ENCODE peak calls at places on chromosomes 2 and 18, in eight cellular contexts. S, H, W, Q, J, L, E and K are unnamed samples.

GRCh38 chr18:60446821-60447220 is 74.2 kb upstream of the MC4R start:
- DNase-seq in E (peak; percentile 33), Q (no peak), L (no peak), W (no peak), J (no peak), S (no peak), H (no peak), K (no peak)

GRCh38 chr2:98175811-98176210 is 88.8 kb downstream of the VWA3B start:
- DNase-seq in Q (peak; percentile 20), E (no peak), S (no peak), W (no peak), L (no peak), H (no peak), J (no peak), K (no peak)

GRCh38 chr18:59238385-59238784 is 18.4 kb downstream of the GRP start:
- DNase-seq in H (no peak), J (no peak), W (peak; percentile 37), E (no peak), Q (no peak), L (no peak), S (no peak), K (no peak)

GRCh38 chr2:226121339-226121738 is 678.3 kb downstream of the IRS1 start:
- DNase-seq in E (no peak), H (no peak), S (no peak), J (no peak), W (no peak), L (no peak), Q (no peak), K (no peak)

GRCh38 chr2:230904856-230905447 is 20.1 kb downstream of the GPR55 start:
- DNase-seq in J (no peak), E (no peak), S (no peak), H (no peak), L (peak; percentile 3), Q (no peak), W (no peak), K (no peak)

GRCh38 chr2:53826587-53827397 is 33.0 kb downstream of the GPR75 start:
- DNase-seq in J (no peak), W (no peak), H (peak; percentile 62), Q (peak; percentile 22), L (no peak), E (no peak), S (no peak), K (no peak)

GRCh38 chr2:5975406-5975805 is 283.2 kb downstream of the SOX11 start:
- DNase-seq in E (no peak), S (no peak), J (no peak), L (no peak), H (no peak), Q (no peak), W (no peak), K (no peak)

GRCh38 chr18:22185298-22185697 is 15.9 kb downstream of the GATA6 start:
- DNase-seq in W (no peak), E (no peak), Q (no peak), J (no peak), L (peak; percentile 27), S (no peak), H (no peak), K (peak; percentile 52)

GRCh38 chr2:191635333-191636234 is 42.4 kb upstream of the NABP1 start:
- DNase-seq in Q (no peak), W (peak; percentile 73), E (peak; percentile 95), J (no peak), H (no peak), L (no peak), S (no peak), K (no peak)

GRCh38 chr2:170744248-170745002 is 25.8 kb upstream of the ERICH2 start:
- DNase-seq in L (no peak), H (no peak), J (peak; percentile 44), S (no peak), Q (no peak), W (no peak), E (no peak), K (no peak)

GRCh38 chr2:20536619-20537422 is 89.9 kb downstream of the RHOB start:
- DNase-seq in L (no peak), S (no peak), Q (peak; percentile 87), H (peak; percentile 77), J (no peak), W (no peak), E (no peak), K (no peak)

GRCh38 chr2:15939854-15940660 is at the start of gene MYCN:
- DNase-seq in W (no peak), E (no peak), J (peak; percentile 40), H (peak; percentile 34), S (no peak), Q (peak; percentile 9), L (peak; percentile 52), K (peak; percentile 43)
- H3K4me3 ChIP-seq in W (no peak within 1 kb of the TSS), E (no peak within 1 kb of the TSS), J (peak within 1 kb of the TSS; percentile 44), H (peak within 1 kb of the TSS; percentile 43), S (peak within 1 kb of the TSS; percentile 0), Q (peak within 1 kb of the TSS; percentile 35), L (peak within 1 kb of the TSS; percentile 44), K (peak within 1 kb of the TSS; percentile 73)

DNA sequence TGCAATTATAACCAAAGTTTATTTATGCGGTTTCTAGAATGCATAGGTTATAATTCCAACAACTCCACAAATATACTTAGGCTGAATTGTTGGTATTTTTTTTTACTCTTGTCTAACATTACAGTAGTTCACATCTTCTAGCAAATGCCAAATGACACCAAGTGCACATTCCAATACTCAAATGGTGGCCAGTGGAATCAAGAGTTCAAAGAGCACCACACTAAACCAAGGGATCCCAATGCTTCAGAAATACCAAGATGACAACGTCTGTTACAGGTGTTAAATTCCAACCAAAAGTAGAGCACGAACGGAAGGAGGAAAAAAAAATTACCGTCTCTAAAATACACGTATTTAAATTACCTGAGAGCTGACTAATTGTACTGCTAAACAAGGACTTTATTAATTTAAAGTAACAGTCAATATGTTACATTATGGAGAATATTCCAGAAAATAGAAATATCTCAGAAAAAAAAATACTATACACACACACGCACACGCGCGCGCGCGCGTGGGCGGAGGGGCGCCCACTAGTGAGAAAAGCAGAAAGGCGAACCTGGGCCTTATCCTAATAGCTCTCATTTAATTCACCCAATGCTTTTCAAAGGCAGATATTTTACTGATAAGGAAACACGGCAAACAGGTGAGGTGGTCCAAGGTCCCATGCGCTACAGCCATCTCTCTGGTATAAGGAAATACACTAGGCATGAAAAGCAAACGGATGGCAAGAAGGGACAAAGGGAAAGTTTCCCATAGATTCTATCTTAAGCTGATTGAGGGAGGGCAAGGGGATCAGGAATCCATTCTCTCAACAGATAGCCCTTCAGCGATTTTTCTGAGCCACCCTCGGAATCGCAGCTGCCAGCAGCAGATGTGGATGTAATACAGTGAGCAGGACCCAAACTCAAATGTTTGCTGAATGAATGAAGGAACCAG is 136.5 kb downstream of the TMEM247 start:
- DNase-seq in J (no peak), Q (no peak), W (no peak), L (no peak), S (peak; percentile 11), E (peak; percentile 4), H (no peak), K (no peak)
- TF ChIP-seq CTCF in J (no peak), Q (no peak), W (peak; percentile 38), L (no peak), S (no peak), E (peak; percentile 31), H (no peak), K (peak; percentile 31)

GRCh38 chr2:181953773-181954537 is 31.7 kb upstream of the PPP1R1C start:
- DNase-seq in S (peak; percentile 68), J (peak; percentile 54), H (peak; percentile 24), Q (peak; percentile 61), E (peak; percentile 66), L (peak; percentile 16), W (no peak), K (peak; percentile 25)

GRCh38 chr2:181957668-181958067 is 28.0 kb upstream of the PPP1R1C start:
- DNase-seq in W (no peak), H (no peak), L (no peak), Q (no peak), J (no peak), S (no peak), E (peak; percentile 71), K (no peak)

GRCh38 chr2:181952413-181953226 is 33.0 kb upstream of the PPP1R1C start:
- DNase-seq in W (no peak), J (no peak), Q (no peak), S (no peak), H (no peak), L (no peak), E (no peak), K (no peak)

GRCh38 chr2:181955010-181955409 is 30.6 kb upstream of the PPP1R1C start:
- DNase-seq in L (no peak), J (no peak), S (no peak), E (peak; percentile 77), Q (no peak), H (no peak), W (no peak), K (no peak)

GRCh38 chr2:181954538-181954883 is 31.1 kb upstream of the PPP1R1C start:
- DNase-seq in E (no peak), Q (no peak), H (no peak), S (no peak), W (no peak), J (no peak), L (no peak), K (no peak)
- H3K4me3 ChIP-seq in E (no peak overlapping the region), Q (no peak overlapping the region), H (no peak overlapping the region), S (no peak overlapping the region), W (no peak overlapping the region), J (no peak overlapping the region), L (no peak overlapping the region), K (peak overlapping the region; percentile 48)

GRCh38 chr2:41934323-41935003 is 113.4 kb upstream of the PKDCC start:
- DNase-seq in L (peak; percentile 55), E (peak; percentile 87), Q (no peak), H (no peak), S (no peak), W (no peak), J (peak; percentile 41), K (peak; percentile 48)

GRCh38 chr2:41933035-41933429 is 114.8 kb upstream of the PKDCC start:
- DNase-seq in E (peak; percentile 61), Q (no peak), L (no peak), J (no peak), S (no peak), W (no peak), H (no peak), K (no peak)

GRCh38 chr2:41930807-41931566 is 116.8 kb upstream of the PKDCC start:
- DNase-seq in E (peak; percentile 67), J (peak; percentile 55), H (no peak), S (no peak), L (no peak), Q (no peak), W (peak; percentile 15), K (no peak)

GRCh38 chr2:41933585-41934322 is 114.1 kb upstream of the PKDCC start:
- DNase-seq in Q (no peak), L (peak; percentile 71), J (peak; percentile 69), E (peak; percentile 96), W (peak; percentile 48), S (no peak), H (no peak), K (no peak)

DNA sequence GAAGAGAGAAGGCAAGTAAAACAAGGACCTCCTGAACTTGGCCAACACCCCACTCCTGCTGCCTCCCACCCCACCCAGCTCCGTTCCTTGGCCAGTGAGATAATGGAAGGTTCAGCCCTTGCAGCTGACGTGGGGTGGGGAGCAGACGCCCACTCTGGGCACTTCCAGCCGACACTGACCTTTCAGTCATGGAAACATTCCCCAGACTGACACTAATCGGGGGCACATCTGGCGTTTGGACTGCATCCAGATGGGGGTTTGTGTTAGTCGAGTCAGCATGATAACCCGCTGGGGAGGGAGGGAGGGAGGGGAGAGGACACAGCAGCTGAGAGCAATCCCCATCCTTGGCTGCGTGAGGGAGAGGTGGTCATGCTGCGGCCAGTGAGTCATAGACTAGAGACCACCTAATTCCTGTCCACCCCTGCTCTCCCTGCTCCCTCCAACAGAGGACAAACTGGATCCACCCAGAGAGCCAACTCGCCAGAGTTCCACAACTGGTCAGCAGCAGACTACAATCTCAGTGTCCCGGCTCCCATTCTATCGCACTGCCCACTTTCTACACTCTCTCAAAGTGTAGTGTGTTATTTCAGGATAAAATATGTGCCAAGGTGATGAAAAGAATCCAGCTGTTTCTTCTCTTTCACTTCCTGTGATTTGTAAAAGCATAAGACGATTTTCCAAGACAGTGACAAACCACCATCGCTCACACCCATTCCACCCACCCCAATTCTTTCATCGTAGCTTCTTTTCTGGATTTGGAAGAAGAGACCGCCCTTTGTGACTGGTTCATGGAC is 115.4 kb upstream of the PKDCC start:
- DNase-seq in L (peak; percentile 94), W (no peak), J (peak; percentile 91), Q (no peak), S (peak; percentile 29), H (peak; percentile 30), E (peak; percentile 96), K (peak; percentile 88)
- TF ChIP-seq CTCF in L (peak; percentile 10), W (no peak), J (no peak), Q (no peak), S (no peak), H (no peak), E (peak; percentile 41), K (no peak)